ENCODE peak calls at places on chromosome 5, in seven cellular contexts. L is neural progenitor cell, K is GM23338, C is MM.1S, I is SK-N-SH, H is neuronal stem cell, Z is fibroblast of lung. V is an unnamed sample.
A peak's percentile ranks its signal among the peaks of the same experiment; 100 is the strongest.

GRCh38 chr5:79840085-79840990 is 150.7 kb downstream of the CMYA5 start:
- DNase-seq in K (no peak), C (no peak), L (peak; percentile 14), H (no peak), Z (peak; percentile 22), I (no peak), V (peak; percentile 46)

GRCh38 chr5:53545744-53546143 is 14.7 kb upstream of the NDUFS4 start:
- DNase-seq in C (no peak), I (no peak), L (peak; percentile 87), K (peak; percentile 73), Z (no peak), H (peak; percentile 68), V (no peak)

GRCh38 chr5:67246108-67246507 is 49.5 kb upstream of the CD180 start:
- DNase-seq in Z (peak; percentile 70), H (peak; percentile 74), L (peak; percentile 79), K (peak; percentile 90), C (peak; percentile 71), I (peak; percentile 34), V (peak; percentile 74)

GRCh38 chr5:59542841-59543825 is 350.4 kb downstream of the PDE4D start:
- DNase-seq in Z (peak; percentile 88), K (no peak), L (peak; percentile 16), I (peak; percentile 2), H (no peak), C (peak; percentile 21), V (no peak)

GRCh38 chr5:144812770-144813169 is 642.1 kb downstream of the KCTD16 start:
- DNase-seq in K (no peak), I (no peak), Z (peak; percentile 66), C (no peak), L (no peak), H (no peak), V (peak; percentile 97)

GRCh38 chr5:126814721-126815404 is 37.9 kb downstream of the LMNB1 start:
- DNase-seq in I (no peak), H (no peak), L (no peak), K (no peak), Z (peak; percentile 46), C (no peak), V (peak; percentile 54)

GRCh38 chr5:150261231-150261630 is 28.3 kb downstream of the CAMK2A start:
- DNase-seq in H (no peak), C (no peak), I (no peak), Z (no peak), L (no peak), K (no peak), V (peak; percentile 40)

GRCh38 chr5:107296572-107296971 is 374.2 kb downstream of the EFNA5 start:
- DNase-seq in I (no peak), H (no peak), Z (no peak), K (no peak), L (no peak), C (no peak), V (no peak)

GRCh38 chr5:77847129-77847460 is 71.0 kb upstream of the TBCA start:
- DNase-seq in L (peak; percentile 47), H (no peak), Z (no peak), C (no peak), K (no peak), I (no peak), V (no peak)

GRCh38 chr5:77850536-77851228 is 74.5 kb upstream of the TBCA start:
- DNase-seq in K (peak; percentile 62), I (no peak), H (peak; percentile 30), Z (no peak), L (peak; percentile 65), C (no peak), V (no peak)

GRCh38 chr5:77849308-77849900 is 73.3 kb upstream of the TBCA start:
- DNase-seq in H (no peak), C (no peak), I (no peak), L (peak; percentile 45), K (peak; percentile 86), Z (no peak), V (no peak)

GRCh38 chr5:77846422-77847128 is 70.4 kb upstream of the TBCA start:
- DNase-seq in I (peak; percentile 27), Z (no peak), L (peak; percentile 70), K (peak; percentile 45), H (no peak), C (no peak), V (no peak)

GRCh38 chr5:77847814-77848290 is 71.7 kb upstream of the TBCA start:
- DNase-seq in Z (no peak), H (peak; percentile 81), L (peak; percentile 96), K (peak; percentile 94), I (peak; percentile 26), C (no peak), V (no peak)
- H3K27me3 ChIP-seq in Z (no peaks in the 10 kb centered on the region), H (peaks cover 62% of the 10 kb centered on the region), L (peaks cover 98% of the 10 kb centered on the region), K (peaks cover 100% of the 10 kb centered on the region), I (no peaks in the 10 kb centered on the region), C (no peaks in the 10 kb centered on the region), V (no peaks in the 10 kb centered on the region)

DNA sequence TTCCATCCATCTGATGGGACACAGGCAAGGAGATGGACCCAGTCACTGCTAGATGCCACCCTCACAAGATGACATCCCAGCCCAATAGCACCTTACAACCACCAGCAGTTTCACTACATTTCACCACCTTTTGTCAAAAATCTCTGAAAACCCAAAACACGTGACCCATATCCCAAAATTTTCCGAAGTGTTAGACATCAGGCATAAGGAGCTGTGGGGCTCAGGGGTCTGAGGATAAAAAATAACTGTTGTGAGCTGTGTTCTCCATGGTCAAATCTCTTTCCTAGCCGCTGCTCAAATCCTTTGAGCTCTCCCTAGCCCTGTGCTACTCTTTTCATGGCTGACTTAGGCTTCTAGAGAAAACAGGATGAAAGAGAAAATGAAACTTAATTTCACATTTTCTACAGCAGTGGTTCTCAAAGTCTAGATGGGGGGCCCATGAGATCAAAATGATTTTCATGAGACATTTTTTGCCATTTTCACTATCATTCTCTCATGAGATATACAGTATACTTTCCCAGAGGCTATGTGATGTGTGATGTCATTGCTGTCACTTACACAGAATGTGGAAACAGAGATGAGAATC is 40.7 kb downstream of the TIMD4 start:
- DNase-seq in L (no peak), Z (no peak), H (no peak), K (no peak), C (peak; percentile 74), I (no peak), V (no peak)
- H3K4me2 ChIP-seq in L (no peak overlapping the region), Z (no peak overlapping the region), H (no peak overlapping the region), K (no peak overlapping the region), C (peak overlapping the region; percentile 39), I (no peak overlapping the region), V (no peak overlapping the region)

GRCh38 chr5:176779537-176779936 is 30.8 kb upstream of the UNC5A start:
- DNase-seq in H (no peak), Z (no peak), K (no peak), I (no peak), C (no peak), L (no peak), V (peak; percentile 20)

GRCh38 chr5:176780071-176780850 is 30.1 kb upstream of the UNC5A start:
- DNase-seq in L (no peak), I (no peak), H (no peak), Z (no peak), K (no peak), C (no peak), V (no peak)

GRCh38 chr5:176776916-176777315 is 33.4 kb upstream of the UNC5A start:
- DNase-seq in C (no peak), K (no peak), L (no peak), H (no peak), I (no peak), Z (no peak), V (no peak)

GRCh38 chr5:176780951-176781350 is 29.4 kb upstream of the UNC5A start:
- DNase-seq in L (no peak), Z (no peak), C (no peak), H (no peak), K (no peak), I (no peak), V (no peak)

GRCh38 chr5:176778921-176779465 is 31.4 kb upstream of the UNC5A start:
- DNase-seq in H (no peak), Z (no peak), C (no peak), I (no peak), K (no peak), L (no peak), V (no peak)
- H3K27me3 ChIP-seq in H (no peaks in the 10 kb centered on the region), Z (peaks cover 4% of the 10 kb centered on the region), C (peaks cover 90% of the 10 kb centered on the region), I (no peaks in the 10 kb centered on the region), K (no peaks in the 10 kb centered on the region), L (no peaks in the 10 kb centered on the region), V (peaks cover 29% of the 10 kb centered on the region)

GRCh38 chr5:173547579-173547978 is 68.9 kb downstream of the BOD1 start:
- DNase-seq in H (no peak), C (no peak), K (no peak), I (no peak), L (no peak), Z (peak; percentile 26), V (peak; percentile 21)
- H3K4me2 ChIP-seq in H (no peak overlapping the region), C (no peak overlapping the region), K (no peak overlapping the region), I (no peak overlapping the region), L (no peak overlapping the region), Z (no peak overlapping the region), V (no peak overlapping the region)

GRCh38 chr5:176844706-176845391 is 34.5 kb downstream of the UNC5A start:
- DNase-seq in I (peak; percentile 89), C (no peak), Z (no peak), K (no peak), L (no peak), H (no peak), V (peak; percentile 71)

GRCh38 chr5:176846335-176847140 is 36.2 kb downstream of the UNC5A start:
- DNase-seq in L (no peak), H (no peak), K (peak; percentile 21), C (no peak), I (no peak), Z (no peak), V (peak; percentile 54)

GRCh38 chr5:176844281-176844680 is 33.9 kb downstream of the UNC5A start:
- DNase-seq in I (no peak), H (no peak), C (no peak), Z (no peak), K (no peak), L (no peak), V (no peak)

GRCh38 chr5:176843673-176844072 is 33.3 kb downstream of the UNC5A start:
- DNase-seq in K (no peak), C (no peak), H (no peak), L (no peak), Z (no peak), I (no peak), V (no peak)

GRCh38 chr5:176845392-176845713 is 35.0 kb downstream of the UNC5A start:
- DNase-seq in K (no peak), H (no peak), L (no peak), I (no peak), Z (no peak), C (no peak), V (no peak)
- H3K27me3 ChIP-seq in K (no peaks in the 10 kb centered on the region), H (no peaks in the 10 kb centered on the region), L (no peaks in the 10 kb centered on the region), I (no peaks in the 10 kb centered on the region), Z (peaks cover 30% of the 10 kb centered on the region), C (peaks cover 92% of the 10 kb centered on the region), V (peaks cover 9% of the 10 kb centered on the region)

DNA sequence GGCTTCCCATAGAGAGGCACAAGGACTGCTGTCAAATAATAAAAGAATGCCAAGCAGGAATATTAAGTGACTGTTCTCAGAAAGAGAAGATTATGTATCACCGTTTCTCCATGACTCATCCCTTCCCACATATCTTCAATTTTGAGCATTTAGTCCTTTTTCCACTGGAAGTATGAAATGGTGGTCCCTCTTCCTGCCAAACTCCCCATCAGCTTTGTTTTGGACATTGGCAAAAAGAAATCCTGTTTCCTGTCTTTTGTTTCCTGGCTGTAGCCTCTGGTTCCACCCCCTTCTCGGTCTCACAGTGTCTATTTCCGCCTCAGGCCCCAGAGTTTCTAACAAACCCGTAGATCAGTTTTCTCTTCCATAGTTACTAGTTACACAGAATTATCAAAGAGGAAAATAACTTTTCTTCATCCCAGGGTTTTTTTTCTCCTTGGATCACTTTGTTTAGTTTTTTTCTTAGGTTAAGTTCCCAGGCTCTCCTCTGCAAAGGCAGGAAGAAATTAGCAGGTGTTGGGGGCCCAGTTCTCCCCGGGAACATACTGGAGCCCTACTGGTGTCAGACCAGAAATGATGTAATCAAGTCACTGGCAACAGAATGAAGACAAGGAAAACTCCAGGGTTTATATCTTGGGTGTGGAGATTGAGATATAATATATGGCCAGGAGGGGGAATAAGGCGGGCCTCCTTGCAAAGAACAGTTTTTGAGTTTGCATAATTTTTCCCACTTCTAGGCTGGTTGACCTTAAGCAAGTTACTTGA is 26.3 kb upstream of the ARHGAP26 start:
- DNase-seq in L (no peak), K (peak; percentile 34), H (no peak), I (no peak), Z (peak; percentile 65), C (no peak), V (peak; percentile 72)
- H3K4me2 ChIP-seq in L (no peak overlapping the region), K (peak overlapping the region; percentile 1), H (no peak overlapping the region), I (peak overlapping the region; percentile 58), Z (no peak overlapping the region), C (no peak overlapping the region), V (peak overlapping the region; percentile 38)